ENCODE peak calls at places on chromosomes 13 and 19, in nine cellular contexts. Y is endodermal cell; W is cardiac muscle cell; P is GM12865; G is GM23338; F is astrocyte of the cerebellum; C is naive thymus-derived CD4-positive, alpha-beta T cell; B is left ventricle myocardium inferior; A is SJSA1. Q is an unnamed sample.

GRCh38 chr13:77619655-77620054 is 77.8 kb upstream of the SLAIN1 start:
- DNase-seq in Y (no peak), W (no peak), P (no peak), G (no peak), F (no peak), C (no peak), B (no peak), A (no peak), Q (no peak)

GRCh38 chr13:52848455-52849190 is at the start of gene PCDH8:
- DNase-seq in Y (peak), W (peak), P (no peak), G (peak), F (no peak), C (no peak), B (no peak), A (no peak), Q (no peak)

GRCh38 chr19:23802290-23802689 is 43.6 kb upstream of the ZNF681 start:
- DNase-seq in Y (no peak), W (no peak), P (no peak), G (no peak), F (no peak), C (no peak), B (no peak), A (no peak), Q (no peak)

GRCh38 chr13:100666124-100666523 is 8.5 kb downstream of the TMTC4 start:
- DNase-seq in Y (no peak), W (peak), P (no peak), G (no peak), F (peak), C (no peak), B (no peak), A (no peak), Q (no peak)

GRCh38 chr19:30480097-30480496 is 107.9 kb downstream of the ZNF536 start:
- DNase-seq in Y (no peak), W (no peak), P (no peak), G (no peak), F (no peak), C (no peak), B (no peak), A (no peak), Q (no peak)

GRCh38 chr13:42970824-42971669 is 21.0 kb downstream of the EPSTI1 start:
- DNase-seq in Y (peak), W (peak), P (peak), G (peak), F (peak), C (peak), B (no peak), A (peak), Q (no peak)

GRCh38 chr19:13356686-13357280 is 149.5 kb downstream of the CACNA1A start:
- DNase-seq in Y (no peak), W (no peak), P (no peak), G (no peak), F (no peak), C (no peak), B (no peak), A (no peak), Q (no peak)

GRCh38 chr19:52945652-52946321 is 16.9 kb downstream of the ZNF816 start:
- DNase-seq in Y (peak), W (no peak), P (no peak), G (no peak), F (no peak), C (no peak), B (no peak), A (no peak), Q (no peak)

GRCh38 chr13:28408235-28408848 is 86.6 kb downstream of the FLT1 start:
- DNase-seq in Y (no peak), W (peak), P (no peak), G (no peak), F (no peak), C (no peak), B (peak), A (no peak), Q (no peak)

GRCh38 chr13:95771950-95772349 is 95.0 kb downstream of the DNAJC3 start:
- DNase-seq in Y (no peak), W (no peak), P (no peak), G (no peak), F (no peak), C (no peak), B (no peak), A (no peak), Q (no peak)

GRCh38 chr13:110319774-110320509 is 12.9 kb downstream of the COL4A2 start:
- DNase-seq in Y (peak), W (peak), P (no peak), G (no peak), F (peak), C (no peak), B (no peak), A (peak), Q (peak)

GRCh38 chr19:10420444-10421239 is at the start of gene PDE4A:
- DNase-seq in Y (peak), W (peak), P (peak), G (peak), F (no peak), C (no peak), B (no peak), A (peak), Q (no peak)

GRCh38 chr13:73054712-73055111 is 4.1 kb upstream of the KLF5 start:
- DNase-seq in Y (no peak), W (no peak), P (no peak), G (no peak), F (no peak), C (no peak), B (no peak), A (no peak), Q (no peak)

GRCh38 chr19:2260341-2260751 is 4.1 kb upstream of the JSRP1 start:
- DNase-seq in Y (no peak), W (no peak), P (peak), G (no peak), F (no peak), C (no peak), B (no peak), A (no peak), Q (no peak)
- H3K4me3 ChIP-seq in Y (no peak), W (no peak), P (no peak), G (no peak), F (no peak), C (no peak), B (no peak), A (no peak), Q (no peak)

GRCh38 chr13:51233117-51233826 is 11.1 kb downstream of the FAM124A start:
- DNase-seq in Y (peak), W (no peak), P (no peak), G (no peak), F (no peak), C (no peak), B (no peak), A (no peak), Q (no peak)

GRCh38 chr13:51231456-51231855 is 9.3 kb downstream of the FAM124A start:
- DNase-seq in Y (peak), W (no peak), P (no peak), G (no peak), F (no peak), C (no peak), B (no peak), A (no peak), Q (no peak)

GRCh38 chr13:51229731-51230130 is 7.5 kb downstream of the FAM124A start:
- DNase-seq in Y (peak), W (no peak), P (no peak), G (no peak), F (no peak), C (no peak), B (no peak), A (no peak), Q (no peak)

GRCh38 chr13:51229141-51229540 is 6.9 kb downstream of the FAM124A start:
- DNase-seq in Y (peak), W (no peak), P (no peak), G (no peak), F (no peak), C (no peak), B (no peak), A (no peak), Q (no peak)

GRCh38 chr13:51230473-51231105 is 8.4 kb downstream of the FAM124A start:
- DNase-seq in Y (peak), W (peak), P (no peak), G (peak), F (peak), C (no peak), B (peak), A (no peak), Q (no peak)
- H3K4me3 ChIP-seq in Y (peak), W (no peak), P (no peak), G (no peak), F (no peak), C (no peak), B (peak), A (no peak), Q (no peak)

GRCh38 chr13:112894673-112895481 is 74.1 kb upstream of the MCF2L start:
- DNase-seq in Y (peak), W (no peak), P (no peak), G (peak), F (no peak), C (no peak), B (peak), A (no peak), Q (no peak)

GRCh38 chr13:112894423-112894672 is 74.7 kb upstream of the MCF2L start:
- DNase-seq in Y (no peak), W (no peak), P (no peak), G (no peak), F (no peak), C (peak), B (no peak), A (no peak), Q (no peak)

GRCh38 chr13:112892759-112893569 is 76.0 kb upstream of the MCF2L start:
- DNase-seq in Y (peak), W (no peak), P (no peak), G (no peak), F (no peak), C (no peak), B (no peak), A (no peak), Q (no peak)

GRCh38 chr13:112895521-112896465 is 73.2 kb upstream of the MCF2L start:
- DNase-seq in Y (no peak), W (no peak), P (no peak), G (no peak), F (no peak), C (no peak), B (peak), A (no peak), Q (no peak)

GRCh38 chr13:112893570-112894422 is 75.2 kb upstream of the MCF2L start:
- DNase-seq in Y (peak), W (peak), P (no peak), G (peak), F (no peak), C (no peak), B (no peak), A (no peak), Q (no peak)
- H3K4me3 ChIP-seq in Y (peak), W (peak), P (no peak), G (peak), F (peak), C (no peak), B (peak), A (no peak), Q (peak)

GRCh38 chr19:1286859-1287621 is 1.4 kb downstream of the EFNA2 start:
- DNase-seq in Y (no peak), W (no peak), P (no peak), G (no peak), F (no peak), C (no peak), B (no peak), A (no peak), Q (no peak)
- H3K4me3 ChIP-seq in Y (peak), W (peak), P (no peak), G (peak), F (peak), C (no peak), B (no peak), A (no peak), Q (no peak)

GRCh38 chr13:51585234-51585672 is 991 bp downstream of the WDFY2 start:
- DNase-seq in Y (no peak), W (peak), P (peak), G (no peak), F (no peak), C (no peak), B (no peak), A (peak), Q (no peak)

GRCh38 chr13:51584731-51585191 is 499 bp downstream of the WDFY2 start:
- DNase-seq in Y (no peak), W (peak), P (peak), G (peak), F (no peak), C (no peak), B (peak), A (no peak), Q (no peak)

GRCh38 chr13:51583469-51583874 is 790 bp upstream of the WDFY2 start:
- DNase-seq in Y (no peak), W (no peak), P (no peak), G (no peak), F (no peak), C (no peak), B (no peak), A (no peak), Q (no peak)

GRCh38 chr13:51585696-51586095 is 1.4 kb downstream of the WDFY2 start:
- DNase-seq in Y (no peak), W (peak), P (peak), G (no peak), F (no peak), C (no peak), B (no peak), A (peak), Q (no peak)

GRCh38 chr13:51583875-51584730 is at the start of gene WDFY2:
- DNase-seq in Y (peak), W (peak), P (peak), G (peak), F (peak), C (peak), B (peak), A (peak), Q (peak)
- H3K4me3 ChIP-seq in Y (peak), W (peak), P (peak), G (peak), F (peak), C (peak), B (peak), A (peak), Q (peak)

Q was measured in BJ.